ENCODE peak calls at places on chromosomes 6 and 20, in four cellular contexts. E, T, S and Y are unnamed samples.

GRCh38 chr6:26097268-26097875 is 10.1 kb downstream of the HFE start:
- DNase-seq in E (peak; percentile 71), T (peak; percentile 75), S (no peak), Y (no peak)

GRCh38 chr6:43714311-43715055 is 26.9 kb upstream of the MRPS18A start:
- DNase-seq in E (no peak), T (no peak), S (no peak), Y (no peak)

GRCh38 chr6:168905451-168906090 is 348.1 kb downstream of the THBS2 start:
- DNase-seq in E (no peak), T (no peak), S (no peak), Y (no peak)

GRCh38 chr6:102407886-102408741 is 1014.6 kb downstream of the GRIK2 start:
- DNase-seq in E (no peak), T (no peak), S (no peak), Y (no peak)

GRCh38 chr20:35796556-35796955 is 24.7 kb downstream of the PHF20 start:
- DNase-seq in E (no peak), T (no peak), S (no peak), Y (no peak)

GRCh38 chr6:95866732-95867131 is 149.0 kb upstream of the FUT9 start:
- DNase-seq in E (no peak), T (peak; percentile 50), S (no peak), Y (peak; percentile 5)

GRCh38 chr6:124870611-124871201 is 91.5 kb upstream of the RNF217 start:
- DNase-seq in E (no peak), T (peak; percentile 15), S (peak; percentile 25), Y (no peak)

GRCh38 chr6:29661071-29661470 is 4.2 kb downstream of the MOG start:
- DNase-seq in E (no peak), T (no peak), S (no peak), Y (no peak)

GRCh38 chr6:111096246-111096645 is 8.9 kb downstream of the SLC16A10 start:
- DNase-seq in E (peak; percentile 73), T (peak; percentile 87), S (no peak), Y (no peak)

GRCh38 chr6:15629487-15629886 is 33.3 kb downstream of the DTNBP1 start:
- DNase-seq in E (no peak), T (no peak), S (no peak), Y (no peak)

GRCh38 chr20:47205577-47206123 is 150.8 kb downstream of the ZMYND8 start:
- DNase-seq in E (no peak), T (peak; percentile 46), S (peak; percentile 81), Y (peak; percentile 73)

GRCh38 chr6:84976516-84977420 is 212.4 kb upstream of the TBX18 start:
- DNase-seq in E (no peak), T (peak; percentile 99), S (peak; percentile 47), Y (no peak)

GRCh38 chr20:1888796-1889463 is 6.3 kb upstream of the SIRPA start:
- DNase-seq in E (no peak), T (no peak), S (no peak), Y (no peak)

GRCh38 chr20:57473246-57474042 is 51.5 kb downstream of the CTCFL start:
- DNase-seq in E (no peak), T (peak; percentile 37), S (no peak), Y (no peak)

GRCh38 chr6:148200302-148200701 is 142.3 kb upstream of the SASH1 start:
- DNase-seq in E (no peak), T (peak; percentile 78), S (no peak), Y (no peak)

GRCh38 chr20:24669701-24670100 is 200.3 kb downstream of the SYNDIG1 start:
- DNase-seq in E (no peak), T (no peak), S (no peak), Y (no peak)

GRCh38 chr20:41678799-41679198 is 60.6 kb upstream of the CHD6 start:
- DNase-seq in E (no peak), T (no peak), S (no peak), Y (no peak)

GRCh38 chr20:62150236-62150575 is 6.6 kb downstream of the SS18L1 start:
- DNase-seq in E (no peak), T (no peak), S (no peak), Y (no peak)

GRCh38 chr20:1324598-1325172 is 4.3 kb downstream of the SDCBP2 start:
- DNase-seq in E (peak; percentile 41), T (no peak), S (no peak), Y (no peak)

GRCh38 chr6:155001482-155001881 is 6.4 kb downstream of the TIAM2 start:
- DNase-seq in E (no peak), T (no peak), S (peak; percentile 28), Y (no peak)

GRCh38 chr6:155026366-155027045 is 31.4 kb downstream of the TIAM2 start:
- DNase-seq in E (peak; percentile 26), T (no peak), S (peak; percentile 95), Y (no peak)

GRCh38 chr6:44064089-44064947 is 62.9 kb downstream of the MRPL14 start:
- DNase-seq in E (no peak), T (no peak), S (peak; percentile 95), Y (no peak)

GRCh38 chr6:166977626-166978550 is 21.3 kb upstream of the CEP43 start:
- DNase-seq in E (no peak), T (no peak), S (no peak), Y (no peak)

GRCh38 chr6:113825776-113826175 is 31.4 kb upstream of the MARCKS start:
- DNase-seq in E (peak; percentile 72), T (peak; percentile 50), S (peak; percentile 57), Y (peak; percentile 64)

GRCh38 chr6:137497722-137498463 is 3.7 kb upstream of the OLIG3 start:
- DNase-seq in E (no peak), T (no peak), S (no peak), Y (no peak)

GRCh38 chr6:110999634-111000270 is 17.9 kb downstream of the RPF2 start:
- DNase-seq in E (no peak), T (no peak), S (peak; percentile 23), Y (no peak)

GRCh38 chr20:63682384-63683139 is 13.9 kb upstream of the TNFRSF6B start:
- DNase-seq in E (no peak), T (no peak), S (peak; percentile 99), Y (no peak)

GRCh38 chr6:37882724-37883413 is 63.3 kb downstream of the ZFAND3 start:
- DNase-seq in E (no peak), T (no peak), S (peak; percentile 56), Y (no peak)

GRCh38 chr6:79215233-79215824 is 19.2 kb downstream of the HMGN3 start:
- DNase-seq in E (no peak), T (no peak), S (no peak), Y (no peak)

GRCh38 chr20:46139908-46140482 is 21.9 kb downstream of the CD40 start:
- DNase-seq in E (peak; percentile 64), T (peak; percentile 20), S (no peak), Y (peak; percentile 34)

GRCh38 chr6:122033564-122034181 is 365.8 kb upstream of the HSF2 start:
- DNase-seq in E (no peak), T (peak; percentile 49), S (no peak), Y (peak; percentile 1)

GRCh38 chr6:14799928-14800327 is 445.9 kb upstream of the JARID2 start:
- DNase-seq in E (no peak), T (no peak), S (peak; percentile 60), Y (no peak)

GRCh38 chr20:35901678-35902544 is 52.4 kb downstream of the SCAND1 start:
- DNase-seq in E (no peak), T (no peak), S (peak; percentile 89), Y (no peak)

GRCh38 chr6:103672169-103672568 is 1187.5 kb downstream of the HACE1 start:
- DNase-seq in E (no peak), T (no peak), S (no peak), Y (no peak)

GRCh38 chr6:162404926-162405325 is 322.6 kb downstream of the PRKN start:
- DNase-seq in E (no peak), T (no peak), S (no peak), Y (no peak)

GRCh38 chr6:162056745-162057144 is 670.8 kb downstream of the PRKN start:
- DNase-seq in E (no peak), T (peak; percentile 72), S (peak; percentile 7), Y (no peak)